ENCODE peak calls at places on chromosomes 6 and 20, in five cellular contexts. One of them, this sample, is unnamed.

GRCh38 chr6:3501826-3502505 is 45.1 kb upstream of the SLC22A23 start:
- DNase-seq in fibroblast of lung: peak
- DNase-seq in mammary epithelial cell: no peak
- DNase-seq in DND-41: no peak
- DNase-seq in GM23248: no peak
- DNase-seq in this sample: no peak

GRCh38 chr6:24974182-24975171 is 38.7 kb upstream of the RIPOR2 start:
- DNase-seq in mammary epithelial cell: peak
- DNase-seq in DND-41: no peak
- DNase-seq in fibroblast of lung: no peak
- DNase-seq in GM23248: peak
- DNase-seq in this sample: peak

GRCh38 chr6:160393966-160394653 is 45.9 kb downstream of the SLC22A3 start:
- DNase-seq in DND-41: no peak
- DNase-seq in GM23248: no peak
- DNase-seq in fibroblast of lung: no peak
- DNase-seq in mammary epithelial cell: no peak
- DNase-seq in this sample: no peak

GRCh38 chr6:85394853-85395538 is 54.9 kb upstream of the NT5E start:
- DNase-seq in mammary epithelial cell: no peak
- DNase-seq in fibroblast of lung: peak
- DNase-seq in DND-41: no peak
- DNase-seq in GM23248: no peak
- DNase-seq in this sample: peak

GRCh38 chr6:100454571-100455229 is 10.0 kb downstream of the SIM1 start:
- DNase-seq in GM23248: no peak
- DNase-seq in mammary epithelial cell: no peak
- DNase-seq in fibroblast of lung: no peak
- DNase-seq in DND-41: no peak
- DNase-seq in this sample: no peak

GRCh38 chr20:62512812-62513211 is 37.0 kb upstream of the GATA5 start:
- DNase-seq in DND-41: no peak
- DNase-seq in mammary epithelial cell: no peak
- DNase-seq in fibroblast of lung: no peak
- DNase-seq in GM23248: no peak
- DNase-seq in this sample: no peak

GRCh38 chr20:38177201-38177600 is 12.1 kb upstream of the TGM2 start:
- DNase-seq in mammary epithelial cell: no peak
- DNase-seq in GM23248: no peak
- DNase-seq in fibroblast of lung: no peak
- DNase-seq in DND-41: no peak
- DNase-seq in this sample: no peak

GRCh38 chr6:31304683-31305082 is 32.8 kb upstream of the HLA-C start:
- DNase-seq in GM23248: peak
- DNase-seq in fibroblast of lung: no peak
- DNase-seq in DND-41: no peak
- DNase-seq in mammary epithelial cell: no peak
- DNase-seq in this sample: peak

GRCh38 chr6:35392111-35392702 is 49.8 kb downstream of the PPARD start:
- DNase-seq in mammary epithelial cell: peak
- DNase-seq in fibroblast of lung: peak
- DNase-seq in DND-41: no peak
- DNase-seq in GM23248: no peak
- DNase-seq in this sample: peak

GRCh38 chr20:56418385-56418861 is 6.4 kb downstream of the CASS4 start:
- DNase-seq in fibroblast of lung: no peak
- DNase-seq in GM23248: peak
- DNase-seq in DND-41: no peak
- DNase-seq in mammary epithelial cell: no peak
- DNase-seq in this sample: no peak

GRCh38 chr20:48928832-48929725 is 7.6 kb downstream of the ARFGEF2 start:
- DNase-seq in DND-41: no peak
- DNase-seq in mammary epithelial cell: no peak
- DNase-seq in fibroblast of lung: peak
- DNase-seq in GM23248: peak
- DNase-seq in this sample: no peak

GRCh38 chr6:116059713-116060571 is 749 bp downstream of the FRK start:
- DNase-seq in GM23248: peak
- DNase-seq in mammary epithelial cell: peak
- DNase-seq in DND-41: no peak
- DNase-seq in fibroblast of lung: peak
- DNase-seq in this sample: no peak

GRCh38 chr20:64103871-64104666 is 3.3 kb downstream of the NPBWR2 start:
- DNase-seq in GM23248: no peak
- DNase-seq in DND-41: no peak
- DNase-seq in fibroblast of lung: no peak
- DNase-seq in mammary epithelial cell: no peak
- DNase-seq in this sample: no peak

GRCh38 chr6:46583711-46584110 is 68.9 kb downstream of the CYP39A1 start:
- DNase-seq in mammary epithelial cell: no peak
- DNase-seq in GM23248: peak
- DNase-seq in DND-41: no peak
- DNase-seq in fibroblast of lung: no peak
- DNase-seq in this sample: no peak

GRCh38 chr6:73394577-73395354 is at the start of gene DDX43:
- DNase-seq in mammary epithelial cell: no peak
- DNase-seq in fibroblast of lung: peak
- DNase-seq in DND-41: no peak
- DNase-seq in GM23248: peak
- DNase-seq in this sample: no peak

GRCh38 chr6:129749749-129750120 is 39.8 kb upstream of the ARHGAP18 start:
- DNase-seq in mammary epithelial cell: peak
- DNase-seq in DND-41: peak
- DNase-seq in GM23248: peak
- DNase-seq in fibroblast of lung: peak
- DNase-seq in this sample: peak

GRCh38 chr20:12965880-12966270 is 42.9 kb upstream of the SPTLC3 start:
- DNase-seq in mammary epithelial cell: no peak
- DNase-seq in fibroblast of lung: no peak
- DNase-seq in GM23248: no peak
- DNase-seq in DND-41: no peak
- DNase-seq in this sample: no peak

GRCh38 chr6:139295906-139296305 is 4.1 kb upstream of the TXLNB start:
- DNase-seq in fibroblast of lung: no peak
- DNase-seq in mammary epithelial cell: no peak
- DNase-seq in GM23248: no peak
- DNase-seq in DND-41: no peak
- DNase-seq in this sample: no peak

GRCh38 chr6:21590345-21590744 is 3.2 kb upstream of the SOX4 start:
- DNase-seq in mammary epithelial cell: no peak
- DNase-seq in GM23248: no peak
- DNase-seq in fibroblast of lung: no peak
- DNase-seq in DND-41: no peak
- DNase-seq in this sample: no peak

GRCh38 chr20:58647814-58648501 is 3.1 kb upstream of the STX16 start:
- DNase-seq in mammary epithelial cell: no peak
- DNase-seq in DND-41: no peak
- DNase-seq in GM23248: peak
- DNase-seq in fibroblast of lung: peak
- DNase-seq in this sample: no peak

GRCh38 chr6:109690373-109690739 is 646 bp downstream of the AK9 start:
- DNase-seq in fibroblast of lung: no peak
- DNase-seq in DND-41: peak
- DNase-seq in mammary epithelial cell: no peak
- DNase-seq in GM23248: peak
- DNase-seq in this sample: peak

GRCh38 chr20:48623176-48623905 is 204.5 kb downstream of the PREX1 start:
- DNase-seq in mammary epithelial cell: no peak
- DNase-seq in fibroblast of lung: no peak
- DNase-seq in GM23248: no peak
- DNase-seq in DND-41: no peak
- DNase-seq in this sample: no peak

GRCh38 chr6:157040191-157040590 is 263.0 kb downstream of the ARID1B start:
- DNase-seq in DND-41: no peak
- DNase-seq in GM23248: no peak
- DNase-seq in fibroblast of lung: no peak
- DNase-seq in mammary epithelial cell: no peak
- DNase-seq in this sample: no peak

GRCh38 chr6:39211183-39211582 is 18.1 kb downstream of the KCNK5 start:
- DNase-seq in DND-41: no peak
- DNase-seq in fibroblast of lung: no peak
- DNase-seq in GM23248: no peak
- DNase-seq in mammary epithelial cell: no peak
- DNase-seq in this sample: no peak
- H3K4me2 ChIP-seq in DND-41: no peak
- H3K4me2 ChIP-seq in fibroblast of lung: no peak
- H3K4me2 ChIP-seq in GM23248: no peak
- H3K4me2 ChIP-seq in mammary epithelial cell: no peak
- H3K4me2 ChIP-seq in this sample: no peak

DNA sequence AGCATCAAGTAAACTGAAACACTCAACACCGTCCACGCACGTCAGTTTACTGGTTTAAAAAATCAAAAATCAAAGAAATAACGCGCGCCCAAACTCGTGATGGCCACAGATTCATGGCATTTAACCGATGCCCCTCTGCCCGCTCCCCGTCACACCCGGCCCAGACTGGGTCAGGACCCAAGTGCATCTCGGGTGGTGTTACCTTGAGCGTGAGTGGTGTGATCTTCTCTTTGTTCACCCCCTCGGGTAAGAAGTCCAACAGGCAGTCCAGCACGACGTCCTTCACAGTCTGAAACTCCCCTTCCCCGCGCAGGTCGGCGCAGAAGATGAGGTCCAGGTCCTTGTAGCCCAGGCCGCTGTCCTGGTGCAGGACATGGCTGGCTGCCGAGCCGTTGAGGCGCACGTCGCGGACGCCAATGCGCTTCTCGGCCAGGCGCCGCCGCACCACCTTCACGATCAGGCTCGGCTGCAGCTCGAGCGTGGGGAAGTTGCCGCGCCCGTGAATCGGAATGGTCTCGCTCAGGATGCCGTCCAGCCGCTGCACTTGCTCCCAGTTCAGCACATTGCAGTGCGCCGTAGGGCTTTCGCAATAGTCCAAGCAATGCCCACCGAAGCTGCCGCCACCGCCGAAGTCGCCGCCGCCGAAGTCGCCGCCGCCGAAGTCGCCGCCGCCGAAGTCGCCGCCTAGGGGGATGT is 945 bp downstream of the TENT5A start:
- DNase-seq in GM23248: peak
- DNase-seq in DND-41: no peak
- DNase-seq in mammary epithelial cell: peak
- DNase-seq in fibroblast of lung: peak
- DNase-seq in this sample: no peak
- H3K4me3 ChIP-seq in GM23248: peak
- H3K4me3 ChIP-seq in DND-41: no peak
- H3K4me3 ChIP-seq in mammary epithelial cell: peak
- H3K4me3 ChIP-seq in fibroblast of lung: peak
- H3K4me3 ChIP-seq in this sample: no peak

DNA sequence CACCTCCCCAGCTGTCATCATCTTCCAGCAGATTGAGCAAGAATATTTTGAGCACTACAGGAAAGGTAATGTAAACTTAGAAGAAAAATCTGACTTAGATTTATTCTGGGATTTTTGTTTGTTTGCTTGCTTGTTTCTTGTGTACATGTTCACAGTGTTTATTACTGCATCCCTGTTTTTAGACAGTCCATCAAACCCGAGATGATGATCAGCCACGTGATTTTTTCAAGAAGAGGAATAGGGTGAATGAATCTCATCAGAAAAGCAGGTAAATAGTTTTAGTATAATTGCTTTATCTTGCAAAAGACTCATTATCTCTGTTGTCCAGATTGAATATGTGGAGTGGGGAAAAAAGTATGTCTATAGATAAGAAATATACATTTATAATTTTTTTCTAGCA is 2.1 kb downstream of the FAM217B start:
- DNase-seq in fibroblast of lung: no peak
- DNase-seq in mammary epithelial cell: no peak
- DNase-seq in GM23248: no peak
- DNase-seq in DND-41: no peak
- DNase-seq in this sample: no peak
- H3K4me2 ChIP-seq in fibroblast of lung: no peak
- H3K4me2 ChIP-seq in mammary epithelial cell: peak
- H3K4me2 ChIP-seq in GM23248: peak
- H3K4me2 ChIP-seq in DND-41: peak
- H3K4me2 ChIP-seq in this sample: peak

DNA sequence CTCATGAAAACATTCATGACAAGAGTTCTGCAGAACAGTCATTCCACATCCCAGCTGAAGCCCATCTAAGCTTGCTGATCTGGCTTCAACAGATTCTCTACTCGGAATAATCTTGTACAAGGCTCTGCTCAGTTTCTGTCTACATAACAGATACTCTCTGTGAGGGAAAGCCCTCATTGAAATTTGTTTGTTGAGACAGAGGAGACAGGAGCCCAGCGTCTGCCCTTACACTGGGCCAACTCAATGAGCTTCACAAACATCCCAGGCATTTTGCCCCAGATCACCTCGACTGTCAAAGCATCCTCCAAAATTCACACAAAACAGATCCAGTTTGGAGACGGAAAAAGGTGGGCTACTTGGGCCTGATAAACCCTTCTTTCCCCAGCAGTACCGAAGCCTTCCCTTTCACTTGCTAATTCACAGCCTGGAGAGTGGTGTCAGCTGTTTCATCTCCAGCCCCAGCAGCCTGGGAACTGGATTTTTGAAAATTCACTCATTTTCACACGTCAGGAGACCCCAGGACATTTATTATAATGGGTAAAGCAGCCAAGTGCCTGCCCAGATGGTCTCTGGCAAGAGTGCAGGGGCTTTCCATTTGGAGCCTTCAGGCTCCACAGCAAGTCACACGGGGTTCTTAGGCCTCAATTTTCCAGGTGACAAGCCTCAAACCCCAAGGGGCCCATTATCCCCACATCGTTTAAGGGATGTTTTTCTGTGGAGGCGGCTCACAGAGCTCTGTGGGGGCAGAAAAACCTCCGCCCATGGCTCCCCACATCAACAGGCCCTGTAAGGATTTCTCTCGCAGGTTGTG is 7.3 kb downstream of the CCDC167 start:
- DNase-seq in DND-41: no peak
- DNase-seq in fibroblast of lung: no peak
- DNase-seq in GM23248: no peak
- DNase-seq in mammary epithelial cell: no peak
- DNase-seq in this sample: no peak
- H3K4me3 ChIP-seq in DND-41: no peak
- H3K4me3 ChIP-seq in fibroblast of lung: no peak
- H3K4me3 ChIP-seq in GM23248: no peak
- H3K4me3 ChIP-seq in mammary epithelial cell: no peak
- H3K4me3 ChIP-seq in this sample: no peak